ENCODE peak calls at places on chromosomes 11 and 22, in four cellular contexts. Z is heart left ventricle, G is T-cell, E is NCI-H748 treated with DMSO at 0.1 percent for 48 hours. N is an unnamed sample.

GRCh38 chr22:37633082-37633692 is 6.3 kb upstream of the SH3BP1 start:
- DNase-seq in G (peak; percentile 54), E (no peak), Z (no peak), N (no peak)

GRCh38 chr22:42688241-42688913 is 32.3 kb downstream of the A4GALT start:
- DNase-seq in E (peak; percentile 16), G (no peak), Z (peak; percentile 87), N (peak; percentile 91)

GRCh38 chr22:30254307-30254706 is 7.7 kb upstream of the LIF start:
- DNase-seq in G (no peak), E (no peak), Z (no peak), N (peak; percentile 16)

GRCh38 chr11:289706-290620 is 1.0 kb downstream of the PGGHG start:
- DNase-seq in E (no peak), Z (peak; percentile 60), G (peak; percentile 38), N (peak; percentile 68)

GRCh38 chr22:32823024-32823730 is 21.7 kb downstream of the TIMP3 start:
- DNase-seq in Z (no peak), E (no peak), G (no peak), N (no peak)

GRCh38 chr22:49668402-49668801 is 159.3 kb downstream of the BRD1 start:
- DNase-seq in Z (no peak), G (no peak), E (no peak), N (peak; percentile 40)

GRCh38 chr11:117766576-117766975 is 30.4 kb downstream of the DSCAML1 start:
- DNase-seq in G (no peak), E (no peak), Z (no peak), N (no peak)

GRCh38 chr11:4102711-4103110 is 8.1 kb downstream of the RRM1 start:
- DNase-seq in G (no peak), Z (no peak), E (no peak), N (no peak)

GRCh38 chr11:102007567-102008437 is 39.4 kb upstream of the CFAP300 start:
- DNase-seq in E (peak; percentile 83), Z (no peak), G (no peak), N (no peak)

GRCh38 chr11:88434333-88434976 is 96.9 kb upstream of the CTSC start:
- DNase-seq in E (no peak), G (no peak), Z (no peak), N (no peak)

GRCh38 chr22:37501176-37501609 is 15.0 kb upstream of the MFNG start:
- DNase-seq in E (no peak), G (no peak), Z (peak; percentile 83), N (no peak)

GRCh38 chr11:45578286-45578685 is 87.1 kb downstream of the CHST1 start:
- DNase-seq in E (no peak), Z (no peak), G (no peak), N (no peak)

GRCh38 chr22:35312198-35313059 is 12.7 kb downstream of the TOM1 start:
- DNase-seq in G (no peak), E (no peak), Z (no peak), N (peak; percentile 66)

GRCh38 chr11:27722117-27722844 is 22.0 kb upstream of the BDNF start:
- DNase-seq in G (no peak), Z (no peak), E (peak; percentile 22), N (no peak)

GRCh38 chr11:46489668-46490560 is 98.3 kb upstream of the CHRM4 start:
- DNase-seq in Z (no peak), E (peak; percentile 37), G (peak; percentile 8), N (no peak)

GRCh38 chr22:36568846-36569245 is 39.9 kb upstream of the EIF3D start:
- DNase-seq in E (no peak), G (no peak), Z (no peak), N (no peak)

GRCh38 chr22:28710112-28710888 is 30.7 kb upstream of the TTC28 start:
- DNase-seq in Z (no peak), E (no peak), G (no peak), N (no peak)

GRCh38 chr11:1608363-1608762 is at the start of gene KRTAP5-3:
- DNase-seq in E (peak; percentile 33), G (no peak), Z (no peak), N (no peak)

GRCh38 chr11:101436511-101437142 is 147.2 kb downstream of the TRPC6 start:
- DNase-seq in E (peak; percentile 40), Z (no peak), G (no peak), N (no peak)

GRCh38 chr11:24697722-24698121 is 200.9 kb downstream of the LUZP2 start:
- DNase-seq in G (no peak), E (no peak), Z (no peak), N (no peak)

GRCh38 chr11:77094841-77095365 is 7.7 kb upstream of the OMP start:
- DNase-seq in E (no peak), G (no peak), Z (peak; percentile 58), N (no peak)

GRCh38 chr22:38034278-38034882 is 22.8 kb upstream of the PICK1 start:
- DNase-seq in G (no peak), Z (peak; percentile 86), E (no peak), N (peak; percentile 89)

GRCh38 chr11:121721961-121722360 is 269.2 kb upstream of the SORL1-AS1 start:
- DNase-seq in E (no peak), Z (no peak), G (no peak), N (no peak)

GRCh38 chr11:1084561-1085439 is 10.1 kb downstream of the MUC2 start:
- DNase-seq in E (no peak), G (no peak), Z (peak; percentile 61), N (peak; percentile 57)

GRCh38 chr11:1277936-1278512 is 31.4 kb downstream of the TOLLIP start:
- DNase-seq in E (no peak), Z (peak; percentile 49), G (no peak), N (peak; percentile 62)

GRCh38 chr11:17720796-17721171 is 1.4 kb downstream of the MYOD1 start:
- DNase-seq in E (no peak), G (no peak), Z (no peak), N (peak; percentile 23)

GRCh38 chr22:46815896-46816721 is 53.7 kb downstream of the TBC1D22A start:
- DNase-seq in E (no peak), G (no peak), Z (no peak), N (no peak)

GRCh38 chr11:36492724-36493304 is 17.3 kb downstream of the TRAF6 start:
- DNase-seq in Z (no peak), G (no peak), E (peak; percentile 36), N (no peak)

GRCh38 chr22:38987171-38987895 is 5.2 kb downstream of the APOBEC3B start:
- DNase-seq in Z (no peak), E (no peak), G (no peak), N (no peak)

GRCh38 chr22:50699754-50700386 is 27.2 kb downstream of the SHANK3 start:
- DNase-seq in G (no peak), E (no peak), Z (peak; percentile 37), N (peak; percentile 54)

GRCh38 chr11:72239296-72239848 is 4.6 kb downstream of the PHOX2A start:
- DNase-seq in G (no peak), E (no peak), Z (peak; percentile 89), N (peak; percentile 85)

N was measured in Right ventricle myocardium inferior.